ENCODE peak calls at places on chromosomes 13 and 19, in four cellular contexts. One of them, this sample, is unnamed.

GRCh38 chr13:19587635-19588300 is 26.4 kb upstream of the TPTE2 start:
- DNase-seq in H1: no peak
- DNase-seq in GM12891: no peak
- DNase-seq in K562: no peak
- DNase-seq in this sample: no peak

GRCh38 chr13:36360863-36361262 is 14.7 kb upstream of the SPART start:
- DNase-seq in H1: no peak
- DNase-seq in GM12891: no peak
- DNase-seq in K562: no peak
- DNase-seq in this sample: no peak

GRCh38 chr19:49642488-49643035 is 553 bp downstream of the SCAF1 start:
- DNase-seq in H1: no peak
- DNase-seq in GM12891: no peak
- DNase-seq in K562: no peak
- DNase-seq in this sample: no peak

GRCh38 chr13:81874681-81875661 is 1534.0 kb upstream of the SPRY2 start:
- DNase-seq in H1: peak
- DNase-seq in GM12891: no peak
- DNase-seq in K562: no peak
- DNase-seq in this sample: no peak

GRCh38 chr13:50589139-50589538 is 254.4 kb downstream of the DLEU7 start:
- DNase-seq in H1: no peak
- DNase-seq in GM12891: no peak
- DNase-seq in K562: no peak
- DNase-seq in this sample: no peak

GRCh38 chr19:56476671-56477428 is at the start of gene ZNF667:
- DNase-seq in H1: no peak
- DNase-seq in GM12891: no peak
- DNase-seq in K562: no peak
- DNase-seq in this sample: no peak

GRCh38 chr13:29704648-29705047 is 109.2 kb upstream of the SLC7A1 start:
- DNase-seq in H1: no peak
- DNase-seq in GM12891: no peak
- DNase-seq in K562: no peak
- DNase-seq in this sample: no peak

GRCh38 chr19:13978306-13978705 is 26.0 kb downstream of the DCAF15 start:
- DNase-seq in H1: peak
- DNase-seq in GM12891: no peak
- DNase-seq in K562: peak
- DNase-seq in this sample: no peak

GRCh38 chr19:43432866-43433673 is 18.4 kb downstream of the TEX101 start:
- DNase-seq in H1: peak
- DNase-seq in GM12891: peak
- DNase-seq in K562: peak
- DNase-seq in this sample: peak

GRCh38 chr13:100941811-100942361 is 267.3 kb upstream of the TMTC4 start:
- DNase-seq in H1: no peak
- DNase-seq in GM12891: no peak
- DNase-seq in K562: no peak
- DNase-seq in this sample: no peak

GRCh38 chr19:11377237-11377636 is 2.8 kb downstream of the SWSAP1 start:
- DNase-seq in H1: no peak
- DNase-seq in GM12891: no peak
- DNase-seq in K562: peak
- DNase-seq in this sample: no peak

GRCh38 chr19:11373166-11373884 is 1.1 kb upstream of the SWSAP1 start:
- DNase-seq in H1: no peak
- DNase-seq in GM12891: no peak
- DNase-seq in K562: no peak
- DNase-seq in this sample: peak

GRCh38 chr19:11374449-11375142 is at the start of gene SWSAP1:
- DNase-seq in H1: peak
- DNase-seq in GM12891: peak
- DNase-seq in K562: peak
- DNase-seq in this sample: peak

GRCh38 chr19:11373885-11374448 is 499 bp upstream of the SWSAP1 start:
- DNase-seq in H1: no peak
- DNase-seq in GM12891: no peak
- DNase-seq in K562: peak
- DNase-seq in this sample: no peak

DNA sequence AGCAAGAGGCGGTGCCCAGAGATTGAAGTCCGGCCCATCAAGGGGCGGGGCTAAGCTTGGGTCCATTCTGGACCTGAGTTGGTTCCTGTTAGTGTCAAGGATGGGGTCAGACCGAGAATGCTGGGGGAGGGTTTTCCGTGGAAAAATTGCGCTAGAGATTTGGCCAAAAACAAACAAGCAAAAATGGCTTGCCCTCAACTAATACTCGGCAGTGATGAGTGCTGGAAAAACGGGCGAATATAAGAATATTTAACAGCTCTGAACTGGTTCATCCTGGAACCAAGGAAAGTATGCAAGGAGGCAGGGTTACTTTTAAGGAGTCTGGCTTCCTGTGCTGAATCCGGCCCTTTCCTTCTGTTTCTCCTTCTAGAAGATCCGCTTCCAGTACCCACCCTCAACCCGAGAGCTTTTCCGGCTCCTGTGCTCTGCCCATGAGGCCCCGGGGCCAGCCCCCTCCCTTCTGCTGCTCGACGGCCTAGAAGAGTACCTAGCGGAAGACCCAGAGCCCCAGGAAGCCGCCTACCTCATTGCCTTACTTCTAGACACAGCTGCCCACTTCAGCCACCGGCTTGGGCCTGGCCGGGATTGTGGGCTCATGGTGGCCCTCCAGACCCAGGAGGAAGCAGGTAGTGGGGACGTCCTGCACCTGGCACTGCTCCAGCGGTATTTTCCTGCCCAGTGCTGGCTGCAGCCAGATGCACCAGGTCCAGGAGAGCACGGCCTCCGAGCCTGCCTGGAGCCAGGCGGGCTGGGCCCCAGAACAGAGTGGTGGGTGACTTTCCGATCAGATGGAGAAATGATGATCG is 880 bp downstream of the SWSAP1 start:
- DNase-seq in H1: peak
- DNase-seq in GM12891: no peak
- DNase-seq in K562: no peak
- DNase-seq in this sample: no peak
- TF ChIP-seq POLR2A in H1: no peak
- TF ChIP-seq POLR2A in GM12891: peak
- TF ChIP-seq POLR2A in K562: no peak
- TF ChIP-seq POLR2A in this sample: peak

GRCh38 chr19:15268192-15268927 is 36.1 kb upstream of the EPHX3 start:
- DNase-seq in H1: no peak
- DNase-seq in GM12891: no peak
- DNase-seq in K562: no peak
- DNase-seq in this sample: no peak
- TF ChIP-seq POLR2AphosphoS5 in H1: no peak
- TF ChIP-seq POLR2AphosphoS5 in GM12891: no peak
- TF ChIP-seq POLR2AphosphoS5 in K562: no peak
- TF ChIP-seq POLR2AphosphoS5 in this sample: no peak

GRCh38 chr13:113928701-113929627 is 44.9 kb downstream of the C13orf46 start:
- DNase-seq in H1: no peak
- DNase-seq in GM12891: no peak
- DNase-seq in K562: no peak
- DNase-seq in this sample: no peak

GRCh38 chr13:113929628-113930615 is 44.0 kb downstream of the C13orf46 start:
- DNase-seq in H1: no peak
- DNase-seq in GM12891: no peak
- DNase-seq in K562: no peak
- DNase-seq in this sample: no peak

GRCh38 chr13:113926951-113927660 is 46.8 kb downstream of the C13orf46 start:
- DNase-seq in H1: no peak
- DNase-seq in GM12891: no peak
- DNase-seq in K562: no peak
- DNase-seq in this sample: no peak

GRCh38 chr13:113926301-113926761 is 47.5 kb downstream of the C13orf46 start:
- DNase-seq in H1: no peak
- DNase-seq in GM12891: no peak
- DNase-seq in K562: no peak
- DNase-seq in this sample: no peak

DNA sequence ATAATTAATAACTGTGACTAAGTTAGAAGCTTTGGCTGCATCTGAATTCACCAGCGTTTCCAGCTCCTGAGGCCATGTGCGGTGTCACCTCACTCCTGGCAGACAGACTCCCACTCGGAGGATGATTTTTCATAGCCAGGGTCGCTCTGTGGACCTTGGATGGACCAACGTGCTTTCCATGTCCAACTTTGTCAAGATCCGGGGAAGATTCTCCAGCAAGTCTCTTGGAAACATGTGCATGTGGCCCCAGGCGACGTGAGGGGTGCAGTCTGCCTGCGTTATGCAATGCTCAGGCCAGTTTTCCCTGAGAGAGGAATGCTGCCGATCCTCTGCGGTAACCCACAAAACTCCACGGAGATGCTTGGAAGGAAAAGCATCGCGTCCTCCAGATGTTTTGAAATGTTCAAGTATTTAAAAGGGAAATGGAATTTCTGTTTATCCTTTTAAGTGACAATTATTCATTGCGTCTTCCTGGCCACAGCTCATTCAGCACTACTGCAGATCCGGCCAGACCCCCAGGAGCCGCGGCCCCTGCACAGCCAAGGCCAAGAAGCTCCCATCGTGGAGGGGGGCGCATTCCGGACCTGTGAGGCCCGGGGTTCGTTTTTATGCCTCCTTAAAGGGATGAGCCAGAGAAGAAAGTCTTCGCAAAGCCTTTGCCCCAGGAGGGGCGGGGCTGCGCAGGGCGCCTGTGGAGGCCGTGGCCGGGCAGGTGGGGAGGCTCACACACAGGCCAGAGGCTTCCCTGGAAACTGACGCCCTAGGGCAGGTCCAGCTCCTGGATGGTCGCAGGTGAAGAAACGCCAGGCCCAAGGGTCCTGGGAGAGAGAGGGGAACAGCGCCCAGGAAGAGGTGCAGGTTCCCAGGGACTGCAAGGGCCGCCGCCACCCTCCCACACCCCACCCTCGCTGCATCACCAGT is 46.0 kb downstream of the C13orf46 start:
- DNase-seq in H1: no peak
- DNase-seq in GM12891: no peak
- DNase-seq in K562: no peak
- DNase-seq in this sample: no peak
- TF ChIP-seq TAF1 in H1: no peak
- TF ChIP-seq TAF1 in GM12891: no peak
- TF ChIP-seq TAF1 in K562: no peak
- TF ChIP-seq TAF1 in this sample: no peak

GRCh38 chr19:54109651-54110050 is 5.8 kb downstream of the TFPT start:
- DNase-seq in H1: no peak
- DNase-seq in GM12891: no peak
- DNase-seq in K562: peak
- DNase-seq in this sample: no peak

GRCh38 chr19:54115071-54116063 is at the start of the genes PRPF31 and TFPT:
- DNase-seq in H1: peak
- DNase-seq in GM12891: peak
- DNase-seq in K562: peak
- DNase-seq in this sample: peak

GRCh38 chr19:54108496-54108895 is 5.8 kb downstream of the NDUFA3 start:
- DNase-seq in H1: no peak
- DNase-seq in GM12891: no peak
- DNase-seq in K562: no peak
- DNase-seq in this sample: no peak

DNA sequence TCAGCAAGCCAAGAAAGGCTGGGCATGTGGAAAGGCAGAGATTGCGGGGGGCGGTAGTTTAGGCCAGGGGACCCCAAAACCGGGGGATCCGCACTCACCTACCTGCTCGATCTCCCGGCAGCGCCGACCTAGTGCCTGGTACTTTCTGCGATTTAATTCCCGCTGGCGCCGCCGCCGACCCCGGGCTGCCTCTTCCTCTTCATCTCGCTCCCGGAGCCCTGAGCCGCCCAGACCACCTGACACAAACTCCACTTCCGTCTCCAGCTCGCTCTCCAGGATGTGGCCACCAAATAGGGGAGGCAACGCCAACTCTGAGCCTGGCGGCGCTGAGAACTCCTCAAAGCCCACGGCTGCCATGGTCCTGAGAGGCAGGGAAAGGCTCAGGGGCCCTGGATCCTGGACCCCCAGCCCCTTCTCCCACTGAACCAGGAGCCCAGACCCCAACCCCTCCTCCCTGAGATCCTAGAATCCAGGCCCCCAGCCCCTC is 1.1 kb downstream of the TFPT start:
- DNase-seq in H1: peak
- DNase-seq in GM12891: no peak
- DNase-seq in K562: no peak
- DNase-seq in this sample: no peak
- TF ChIP-seq POLR2A in H1: peak
- TF ChIP-seq POLR2A in GM12891: no peak
- TF ChIP-seq POLR2A in K562: no peak
- TF ChIP-seq POLR2A in this sample: peak

This sample was measured in GM12892.